ENCODE peak calls at places on chromosomes 12 and 14, in ten cellular contexts. M, S, K, X, G, D, Q, I, A and H are unnamed samples.

GRCh38 chr12:46396826-46397225 is 24.3 kb upstream of the SLC38A2 start:
- DNase-seq in I (no peak), K (no peak), S (no peak), M (no peak), X (no peak), D (no peak), G (no peak), A (no peak), Q (no peak), H (no peak)

GRCh38 chr12:125528300-125528699 is 463.1 kb downstream of the AACS start:
- DNase-seq in Q (no peak), S (no peak), M (no peak), I (no peak), G (no peak), K (no peak), X (peak; percentile 38), D (no peak), A (no peak), H (no peak)

GRCh38 chr12:128818065-128819022 is 5.4 kb downstream of the SLC15A4 start:
- DNase-seq in K (no peak), S (no peak), I (no peak), Q (peak; percentile 65), X (peak; percentile 82), M (no peak), G (peak; percentile 50), D (peak; percentile 67), A (no peak), H (peak; percentile 25)

GRCh38 chr12:16658699-16659098 is 52.7 kb upstream of the LMO3 start:
- DNase-seq in G (no peak), D (no peak), M (no peak), S (no peak), Q (no peak), A (no peak), I (no peak), K (no peak), X (no peak), H (no peak)

GRCh38 chr12:12141000-12141399 is 70.3 kb downstream of the BCL2L14 start:
- DNase-seq in X (no peak), I (no peak), A (no peak), M (no peak), K (no peak), S (no peak), G (no peak), Q (no peak), D (no peak), H (no peak)

GRCh38 chr12:113407931-113408585 is 4.4 kb upstream of the SDS start:
- DNase-seq in X (no peak), S (peak; percentile 14), Q (peak; percentile 83), I (no peak), A (no peak), G (peak; percentile 63), D (no peak), M (no peak), K (no peak), H (peak; percentile 58)

GRCh38 chr14:75675265-75675960 is 14.4 kb downstream of the TTLL5 start:
- DNase-seq in Q (no peak), X (no peak), S (no peak), D (no peak), A (no peak), I (no peak), G (peak; percentile 41), K (no peak), M (no peak), H (no peak)

GRCh38 chr12:94761559-94761958 is 111.2 kb upstream of the TMCC3 start:
- DNase-seq in X (no peak), A (peak; percentile 14), I (no peak), G (peak; percentile 94), M (no peak), K (no peak), S (peak; percentile 82), D (peak; percentile 43), Q (peak; percentile 95), H (peak; percentile 93)

GRCh38 chr14:100250732-100251465 is 12.0 kb downstream of the YY1 start:
- DNase-seq in M (no peak), A (no peak), G (no peak), S (no peak), D (no peak), Q (no peak), K (no peak), I (no peak), X (no peak), H (no peak)

GRCh38 chr12:109885616-109886015 is 5.3 kb upstream of the GLTP start:
- DNase-seq in K (no peak), I (no peak), Q (no peak), G (peak; percentile 50), S (no peak), D (no peak), X (peak; percentile 54), M (no peak), A (no peak), H (no peak)

GRCh38 chr14:57464013-57464730 is 29.5 kb downstream of the CCDC198 start:
- DNase-seq in A (no peak), D (no peak), G (peak; percentile 58), Q (no peak), K (no peak), S (no peak), I (no peak), M (no peak), X (no peak), H (no peak)

GRCh38 chr12:1108276-1108675 is 117.3 kb downstream of the ERC1 start:
- DNase-seq in Q (no peak), A (no peak), S (no peak), I (no peak), K (no peak), M (no peak), X (no peak), D (no peak), G (no peak), H (no peak)

GRCh38 chr12:26097046-26097878 is 27.6 kb downstream of the BHLHE41 start:
- DNase-seq in A (peak; percentile 47), Q (peak; percentile 88), S (peak; percentile 76), D (peak; percentile 89), K (peak; percentile 33), X (peak; percentile 86), I (peak; percentile 14), M (peak; percentile 26), G (peak; percentile 87), H (peak; percentile 76)

GRCh38 chr14:91417983-91418386 is 365 bp upstream of the CCDC88C start:
- DNase-seq in K (peak; percentile 91), S (no peak), A (no peak), D (peak; percentile 71), G (no peak), X (peak; percentile 64), Q (peak; percentile 45), I (no peak), M (no peak), H (no peak)

GRCh38 chr12:101923049-101923718 is 45.8 kb downstream of the DRAM1 start:
- DNase-seq in S (no peak), X (no peak), A (no peak), G (no peak), Q (no peak), K (no peak), D (no peak), I (no peak), M (no peak), H (no peak)

GRCh38 chr12:49482095-49483051 is 56.5 kb upstream of the KCNH3 start:
- DNase-seq in X (peak; percentile 91), A (no peak), S (no peak), Q (peak; percentile 59), M (no peak), G (no peak), K (peak; percentile 68), I (peak; percentile 18), D (no peak), H (peak; percentile 34)

GRCh38 chr14:100696590-100696989 is 30.1 kb upstream of the DLK1 start:
- DNase-seq in M (no peak), I (no peak), K (no peak), D (no peak), Q (peak; percentile 20), G (no peak), S (no peak), X (peak; percentile 83), A (no peak), H (no peak)

GRCh38 chr12:117235261-117235660 is 45.0 kb upstream of the FBXO21 start:
- DNase-seq in I (no peak), D (no peak), G (no peak), K (no peak), A (no peak), X (no peak), S (no peak), Q (no peak), M (no peak), H (no peak)

GRCh38 chr14:99820702-99821331 is 27.6 kb downstream of the EML1 start:
- DNase-seq in K (no peak), M (no peak), S (no peak), Q (no peak), X (peak; percentile 22), I (no peak), D (no peak), G (no peak), A (no peak), H (no peak)

GRCh38 chr12:19390208-19390607 is 49.1 kb upstream of the AEBP2 start:
- DNase-seq in K (no peak), I (no peak), Q (no peak), S (no peak), D (no peak), A (no peak), X (no peak), G (no peak), M (no peak), H (peak; percentile 62)

GRCh38 chr14:94571950-94572349 is 9.3 kb upstream of the SERPINA5 start:
- DNase-seq in S (no peak), K (no peak), I (no peak), A (no peak), G (peak; percentile 50), D (no peak), X (no peak), M (no peak), Q (peak; percentile 70), H (peak; percentile 66)

GRCh38 chr14:104641753-104642539 is 37.4 kb upstream of the TMEM179 start:
- DNase-seq in D (no peak), K (no peak), M (no peak), A (no peak), G (no peak), X (no peak), S (no peak), Q (no peak), I (no peak), H (no peak)

GRCh38 chr12:76920182-76921014 is 41.6 kb upstream of the CSRP2 start:
- DNase-seq in I (no peak), S (no peak), K (no peak), A (no peak), D (no peak), Q (no peak), M (no peak), G (no peak), X (no peak), H (no peak)

GRCh38 chr12:112861284-112861683 is 45.5 kb upstream of the OAS1 start:
- DNase-seq in K (no peak), A (no peak), Q (no peak), G (no peak), M (no peak), D (no peak), I (no peak), X (peak; percentile 38), S (no peak), H (no peak)

GRCh38 chr14:51004801-51005526 is 60.7 kb upstream of the PYGL start:
- DNase-seq in S (peak; percentile 42), G (peak; percentile 38), K (peak; percentile 12), D (peak; percentile 23), X (no peak), M (no peak), I (no peak), A (no peak), Q (peak; percentile 69), H (peak; percentile 82)